ENCODE peak calls at places on chromosomes 3 and 15, in five cellular contexts. J, M, O, Y and B are unnamed samples.

GRCh38 chr3:45807133-45807532 is 10.8 kb upstream of the SLC6A20 start:
- DNase-seq in O (no peak), Y (no peak), M (no peak), J (no peak), B (no peak)

GRCh38 chr3:39095778-39096177 is 11.6 kb downstream of the GORASP1 start:
- DNase-seq in O (no peak), M (no peak), Y (no peak), J (no peak), B (no peak)

GRCh38 chr3:62128028-62128427 is 245.3 kb downstream of the FEZF2 start:
- DNase-seq in M (no peak), O (no peak), Y (no peak), J (no peak), B (no peak)

GRCh38 chr3:98602078-98602678 is 8.8 kb upstream of the CPOX start:
- DNase-seq in O (peak), Y (peak), M (peak), J (no peak), B (peak)

GRCh38 chr3:195119461-195120198 is 151.3 kb downstream of the XXYLT1 start:
- DNase-seq in J (peak), O (no peak), Y (no peak), M (peak), B (peak)

GRCh38 chr3:87206070-87206469 is 21.0 kb upstream of the CHMP2B start:
- DNase-seq in J (no peak), Y (no peak), M (peak), O (no peak), B (peak)

GRCh38 chr15:62848631-62849050 is 193.9 kb upstream of the TPM1 start:
- DNase-seq in Y (no peak), J (no peak), O (no peak), M (peak), B (peak)

GRCh38 chr15:92821491-92822116 is 78.5 kb upstream of the CHD2 start:
- DNase-seq in Y (peak), J (no peak), O (no peak), M (peak), B (no peak)

GRCh38 chr15:84108725-84109124 is 126.8 kb upstream of the GOLGA6L4 start:
- DNase-seq in M (peak), Y (no peak), J (no peak), O (no peak), B (peak)

GRCh38 chr3:9399746-9400145 is 2.3 kb downstream of the SETD5 start:
- DNase-seq in Y (peak), M (peak), J (peak), O (peak), B (peak)

GRCh38 chr3:22372292-22372949 is 621.4 kb upstream of the ZNF385D start:
- DNase-seq in M (no peak), Y (no peak), J (peak), O (no peak), B (no peak)

GRCh38 chr3:140972833-140973232 is 31.2 kb downstream of the SLC25A36 start:
- DNase-seq in Y (peak), O (no peak), J (no peak), M (peak), B (peak)

GRCh38 chr15:87939838-87940457 is 316.6 kb downstream of the NTRK3 start:
- DNase-seq in M (no peak), J (no peak), O (no peak), Y (no peak), B (no peak)

GRCh38 chr3:40310690-40311089 is 1.2 kb downstream of the EIF1B start:
- DNase-seq in J (no peak), M (peak), O (no peak), Y (peak), B (peak)

GRCh38 chr3:135163701-135164100 is 368.6 kb downstream of the EPHB1 start:
- DNase-seq in M (no peak), O (no peak), J (no peak), Y (no peak), B (no peak)

GRCh38 chr3:189772584-189772983 is 141.4 kb downstream of the TP63 start:
- DNase-seq in O (no peak), J (no peak), M (peak), Y (no peak), B (peak)

GRCh38 chr3:193530231-193531165 is 24.2 kb downstream of the ATP13A4 start:
- DNase-seq in O (no peak), J (no peak), M (no peak), Y (no peak), B (no peak)

GRCh38 chr3:4829031-4829394 is 150.2 kb upstream of the BHLHE40 start:
- DNase-seq in J (no peak), Y (peak), O (no peak), M (no peak), B (no peak)